ENCODE peak calls at places on chromosomes 2 and 18, in nine cellular contexts. V, U, Q, L, A, H, R, O and B are unnamed samples.

GRCh38 chr2:105701042-105701441 is 43.7 kb upstream of the NCK2 start:
- DNase-seq in V (no peak), U (no peak), Q (no peak), L (no peak), A (no peak), H (no peak), R (no peak), O (no peak), B (no peak)

GRCh38 chr18:44744206-44745180 is 63.8 kb downstream of the SETBP1 start:
- DNase-seq in V (no peak), U (no peak), Q (no peak), L (no peak), A (no peak), H (no peak), R (no peak), O (no peak), B (no peak)

GRCh38 chr2:106336108-106336507 is 132.1 kb downstream of the RGPD3 start:
- DNase-seq in V (no peak), U (no peak), Q (no peak), L (no peak), A (no peak), H (no peak), R (no peak), O (no peak), B (no peak)

GRCh38 chr18:48136051-48136543 is 205.6 kb upstream of the SMAD2 start:
- DNase-seq in V (no peak), U (no peak), Q (no peak), L (peak), A (no peak), H (peak), R (no peak), O (peak), B (no peak)

GRCh38 chr2:231662028-231662810 is 46.1 kb upstream of the PTMA start:
- DNase-seq in V (peak), U (peak), Q (peak), L (peak), A (peak), H (no peak), R (peak), O (peak), B (no peak)

GRCh38 chr18:51195602-51196115 is 1.8 kb downstream of the MEX3C start:
- DNase-seq in V (peak), U (no peak), Q (peak), L (peak), A (no peak), H (peak), R (peak), O (no peak), B (no peak)

GRCh38 chr18:63070750-63071502 is 248.6 kb downstream of the BCL2 start:
- DNase-seq in V (no peak), U (no peak), Q (no peak), L (no peak), A (no peak), H (no peak), R (no peak), O (no peak), B (no peak)

GRCh38 chr2:71892896-71893295 is 254.8 kb downstream of the CYP26B1 start:
- DNase-seq in V (no peak), U (no peak), Q (no peak), L (no peak), A (no peak), H (no peak), R (no peak), O (no peak), B (no peak)

GRCh38 chr2:138829326-138829725 is 49.1 kb upstream of the NXPH2 start:
- DNase-seq in V (peak), U (no peak), Q (peak), L (no peak), A (no peak), H (peak), R (no peak), O (no peak), B (peak)

GRCh38 chr2:56202722-56203121 is 18.9 kb downstream of the CCDC85A start:
- DNase-seq in V (no peak), U (no peak), Q (no peak), L (no peak), A (no peak), H (no peak), R (no peak), O (no peak), B (no peak)

GRCh38 chr2:62811086-62811485 is 105.6 kb downstream of the EHBP1 start:
- DNase-seq in V (no peak), U (no peak), Q (no peak), L (no peak), A (no peak), H (no peak), R (no peak), O (no peak), B (no peak)

GRCh38 chr2:60251247-60251646 is 302.2 kb downstream of the BCL11A start:
- DNase-seq in V (no peak), U (no peak), Q (no peak), L (no peak), A (no peak), H (no peak), R (no peak), O (no peak), B (no peak)

GRCh38 chr2:112876257-112876970 is 34.6 kb upstream of the IL37 start:
- DNase-seq in V (no peak), U (no peak), Q (no peak), L (no peak), A (no peak), H (no peak), R (no peak), O (no peak), B (no peak)

GRCh38 chr2:164717000-164717597 is 95.8 kb upstream of the GRB14 start:
- DNase-seq in V (peak), U (no peak), Q (no peak), L (no peak), A (no peak), H (no peak), R (peak), O (no peak), B (no peak)

GRCh38 chr2:134128746-134129145 is 125.1 kb upstream of the MGAT5 start:
- DNase-seq in V (no peak), U (no peak), Q (no peak), L (no peak), A (no peak), H (no peak), R (no peak), O (no peak), B (no peak)

GRCh38 chr2:16228951-16229350 is 288.6 kb downstream of the MYCN start:
- DNase-seq in V (no peak), U (no peak), Q (no peak), L (no peak), A (no peak), H (no peak), R (no peak), O (no peak), B (no peak)

GRCh38 chr2:237128026-237128703 is 42.5 kb downstream of the COPS8 start:
- DNase-seq in V (peak), U (no peak), Q (peak), L (peak), A (no peak), H (no peak), R (peak), O (peak), B (peak)

GRCh38 chr2:43225788-43226557 is 433 bp downstream of the ZFP36L2 start:
- DNase-seq in V (peak), U (peak), Q (peak), L (no peak), A (no peak), H (peak), R (peak), O (peak), B (peak)